ENCODE peak calls at places on chromosomes 4 and X, in nine cellular contexts. F, N, O, K, R, T, C, J and Z are unnamed samples.
A peak's percentile ranks its signal among the peaks of the same experiment; 100 is the strongest.

GRCh38 chr4:180031330-180031729 is 2211.9 kb upstream of the TENM3 start:
- DNase-seq in F (no peak), N (no peak), O (no peak), K (no peak), R (no peak), T (no peak), C (no peak), J (no peak), Z (no peak)

GRCh38 chr4:140136509-140136908 is 17.5 kb downstream of the MAML3 start:
- DNase-seq in F (peak; percentile 63), N (no peak), O (no peak), K (no peak), R (no peak), T (peak; percentile 90), C (no peak), J (no peak), Z (no peak)

GRCh38 chr4:75769044-75769443 is 44.7 kb downstream of the USO1 start:
- DNase-seq in F (peak; percentile 33), N (no peak), O (no peak), K (no peak), R (no peak), T (peak; percentile 55), C (no peak), J (no peak), Z (no peak)

GRCh38 chrX:13420545-13421183 is 100.8 kb upstream of the ATXN3L start:
- DNase-seq in F (no peak), N (no peak), O (no peak), K (no peak), R (no peak), T (no peak), C (no peak), J (no peak), Z (no peak)

GRCh38 chr4:69092980-69093568 is 3.2 kb upstream of the UGT2B7 start:
- DNase-seq in F (no peak), N (no peak), O (no peak), K (no peak), R (no peak), T (no peak), C (no peak), J (no peak), Z (no peak)

GRCh38 chr4:20506827-20507226 is 193.4 kb upstream of the PACRGL start:
- DNase-seq in F (peak; percentile 90), N (no peak), O (no peak), K (no peak), R (peak; percentile 73), T (peak; percentile 87), C (no peak), J (no peak), Z (no peak)

GRCh38 chr4:7539659-7540058 is 104.9 kb upstream of the PSAPL1 start:
- DNase-seq in F (no peak), N (no peak), O (peak; percentile 100), K (no peak), R (no peak), T (peak; percentile 32), C (no peak), J (no peak), Z (no peak)

GRCh38 chrX:110402091-110402854 is 43.6 kb downstream of the RTL9 start:
- DNase-seq in F (peak; percentile 74), N (no peak), O (peak; percentile 35), K (peak; percentile 34), R (peak; percentile 78), T (peak; percentile 86), C (no peak), J (peak; percentile 46), Z (no peak)

GRCh38 chrX:38192007-38192625 is 28.6 kb downstream of the SRPX start:
- DNase-seq in F (peak; percentile 25), N (no peak), O (peak; percentile 46), K (no peak), R (no peak), T (peak; percentile 46), C (no peak), J (no peak), Z (no peak)

GRCh38 chrX:12360389-12360788 is 222.1 kb downstream of the FRMPD4 start:
- DNase-seq in F (peak; percentile 86), N (no peak), O (no peak), K (no peak), R (peak; percentile 46), T (peak; percentile 5), C (no peak), J (no peak), Z (no peak)

GRCh38 chrX:153879741-153880439 is 6.1 kb downstream of the L1CAM start:
- DNase-seq in F (no peak), N (no peak), O (no peak), K (no peak), R (no peak), T (no peak), C (no peak), J (no peak), Z (no peak)

GRCh38 chrX:151921866-151922265 is 9.2 kb downstream of the MAGEA4 start:
- DNase-seq in F (no peak), N (no peak), O (no peak), K (no peak), R (no peak), T (no peak), C (no peak), J (no peak), Z (no peak)

DNA sequence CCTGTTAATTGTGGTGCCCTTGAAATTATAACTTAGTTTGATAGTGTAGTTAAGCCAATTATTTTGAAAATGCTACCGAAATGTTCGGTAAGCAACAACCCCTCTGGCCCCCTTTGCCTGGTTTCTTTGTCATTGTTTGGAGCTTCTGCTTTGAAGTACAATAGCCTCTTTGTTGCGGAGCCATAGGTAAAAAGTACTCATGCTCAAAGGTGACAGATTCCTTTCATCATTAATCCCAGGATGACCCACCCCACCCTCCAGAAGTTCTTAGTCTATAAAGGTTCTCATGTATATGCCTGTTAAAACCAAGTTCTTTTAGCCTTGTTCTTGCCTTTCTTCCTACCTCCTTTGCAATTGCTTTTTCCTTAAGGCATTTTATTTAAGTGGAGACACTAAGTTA is 42.4 kb upstream of the SMARCAD1 start:
- DNase-seq in F (no peak), N (no peak), O (no peak), K (no peak), R (no peak), T (no peak), C (no peak), J (no peak), Z (no peak)
- H3K4me3 ChIP-seq in F (no peak overlapping the region), N (no peak overlapping the region), O (no peak overlapping the region), K (no peak overlapping the region), R (no peak overlapping the region), T (no peak overlapping the region), C (no peak overlapping the region), J (no peak overlapping the region), Z (no peak overlapping the region)

GRCh38 chrX:53184836-53185235 is 40.2 kb downstream of the KDM5C start:
- DNase-seq in F (peak; percentile 65), N (no peak), O (no peak), K (no peak), R (peak; percentile 54), T (peak; percentile 78), C (no peak), J (no peak), Z (no peak)

GRCh38 chrX:53188763-53189162 is 36.2 kb downstream of the KDM5C start:
- DNase-seq in F (peak; percentile 39), N (no peak), O (no peak), K (no peak), R (no peak), T (peak; percentile 27), C (no peak), J (no peak), Z (no peak)

GRCh38 chrX:53190363-53190960 is 34.5 kb downstream of the KDM5C start:
- DNase-seq in F (no peak), N (no peak), O (no peak), K (no peak), R (no peak), T (peak; percentile 10), C (no peak), J (no peak), Z (no peak)

DNA sequence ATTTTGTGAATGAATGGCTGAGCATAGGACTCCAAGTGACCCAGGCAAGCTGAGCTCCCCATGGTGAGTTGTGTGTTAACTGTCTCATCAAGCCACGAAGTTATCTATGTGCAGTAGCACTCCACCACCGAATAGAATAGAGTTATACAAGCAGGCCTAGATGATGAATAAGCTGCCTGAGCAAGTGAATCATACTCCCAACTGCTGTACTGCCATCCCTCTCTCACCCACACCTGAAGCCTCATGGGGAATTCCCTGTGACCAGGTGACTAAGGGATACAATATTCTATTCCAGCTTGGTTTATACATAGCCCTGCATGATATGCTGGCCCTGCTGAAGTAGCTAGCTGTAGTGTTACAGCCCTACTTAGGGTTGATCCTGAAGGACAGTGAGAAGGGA is 38.6 kb downstream of the KDM5C start:
- DNase-seq in F (peak; percentile 77), N (no peak), O (no peak), K (no peak), R (peak; percentile 34), T (peak; percentile 64), C (no peak), J (no peak), Z (no peak)
- H3K4me3 ChIP-seq in F (no peak overlapping the region), N (no peak overlapping the region), O (no peak overlapping the region), K (no peak overlapping the region), R (no peak overlapping the region), T (no peak overlapping the region), C (no peak overlapping the region), J (no peak overlapping the region), Z (no peak overlapping the region)

GRCh38 chr4:80608285-80608980 is 272.9 kb downstream of the CFAP299 start:
- DNase-seq in F (peak; percentile 71), N (no peak), O (no peak), K (no peak), R (peak; percentile 16), T (peak; percentile 48), C (no peak), J (no peak), Z (no peak)

GRCh38 chr4:80614319-80614718 is 278.8 kb downstream of the CFAP299 start:
- DNase-seq in F (no peak), N (no peak), O (no peak), K (no peak), R (no peak), T (no peak), C (no peak), J (no peak), Z (no peak)

GRCh38 chr4:80610845-80611244 is 275.3 kb downstream of the CFAP299 start:
- DNase-seq in F (peak; percentile 67), N (peak; percentile 34), O (no peak), K (no peak), R (peak; percentile 16), T (peak; percentile 50), C (no peak), J (no peak), Z (no peak)

GRCh38 chr4:80611366-80611765 is 275.8 kb downstream of the CFAP299 start:
- DNase-seq in F (no peak), N (no peak), O (no peak), K (no peak), R (no peak), T (no peak), C (no peak), J (no peak), Z (no peak)

GRCh38 chr4:80610199-80610598 is 274.7 kb downstream of the CFAP299 start:
- DNase-seq in F (no peak), N (no peak), O (no peak), K (no peak), R (no peak), T (no peak), C (no peak), J (no peak), Z (no peak)
- H3K4me3 ChIP-seq in F (no peak overlapping the region), N (no peak overlapping the region), O (no peak overlapping the region), K (no peak overlapping the region), R (no peak overlapping the region), T (no peak overlapping the region), C (no peak overlapping the region), J (no peak overlapping the region), Z (no peak overlapping the region)

DNA sequence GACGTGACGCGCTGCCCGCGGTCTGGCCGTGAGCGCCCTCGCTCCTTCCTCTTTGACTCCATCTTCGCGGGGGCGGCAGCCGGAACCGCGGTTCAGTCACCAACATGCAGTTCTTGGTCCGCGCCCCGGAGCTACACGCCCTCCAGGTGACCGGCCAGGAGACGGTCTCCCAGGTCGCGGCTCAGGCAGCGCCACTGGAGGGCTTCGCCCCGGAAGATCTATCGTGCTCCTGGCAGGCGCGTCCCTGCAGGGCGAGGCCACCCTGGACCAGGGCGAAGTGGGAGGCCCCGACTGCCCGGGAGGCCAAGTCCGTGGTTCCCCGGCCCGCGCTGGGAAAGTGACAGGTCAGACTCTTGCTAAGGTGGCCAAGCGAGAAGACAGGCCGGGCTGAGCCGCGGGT is 2.9 kb downstream of the TRIML2 start:
- DNase-seq in F (no peak), N (no peak), O (peak; percentile 5), K (no peak), R (no peak), T (no peak), C (no peak), J (no peak), Z (no peak)
- H3K4me3 ChIP-seq in F (no peak overlapping the region), N (no peak overlapping the region), O (no peak overlapping the region), K (no peak overlapping the region), R (no peak overlapping the region), T (no peak overlapping the region), C (no peak overlapping the region), J (no peak overlapping the region), Z (no peak overlapping the region)